ENCODE peak calls at places on chromosome 14, in five cellular contexts. Z, J, Y, R and K are unnamed samples.

GRCh38 chr14:92866181-92866752 is 56.7 kb upstream of the CHGA start:
- DNase-seq in Y (no peak), R (peak; percentile 45), Z (no peak), J (no peak), K (no peak)

GRCh38 chr14:50335989-50336391 is 23.9 kb downstream of the DMAC2L start:
- DNase-seq in R (no peak), Y (no peak), Z (no peak), J (no peak), K (no peak)

GRCh38 chr14:101916816-101917412 is 47.5 kb upstream of the DYNC1H1 start:
- DNase-seq in Z (no peak), R (no peak), Y (no peak), J (no peak), K (no peak)

GRCh38 chr14:36944307-36945010 is 227.9 kb downstream of the SLC25A21 start:
- DNase-seq in Z (no peak), R (no peak), J (no peak), Y (no peak), K (no peak)

GRCh38 chr14:65599375-65599774 is 186.8 kb downstream of the FUT8 start:
- DNase-seq in R (no peak), J (no peak), Y (no peak), Z (no peak), K (no peak)

GRCh38 chr14:103517626-103518415 is 4.8 kb downstream of the CKB start:
- DNase-seq in Z (no peak), Y (no peak), J (no peak), R (peak; percentile 53), K (no peak)

GRCh38 chr14:35403085-35403396 is 1.5 kb downstream of the NFKBIA start:
- DNase-seq in R (peak; percentile 49), Z (no peak), J (peak; percentile 44), Y (no peak), K (peak; percentile 30)

GRCh38 chr14:90717916-90718315 is 98.3 kb downstream of the TTC7B start:
- DNase-seq in R (no peak), J (no peak), Y (no peak), Z (no peak), K (no peak)

GRCh38 chr14:33307691-33308369 is 369.2 kb downstream of the NPAS3 start:
- DNase-seq in J (peak; percentile 2), Y (no peak), Z (no peak), R (peak; percentile 20), K (no peak)

GRCh38 chr14:33287204-33287603 is 348.5 kb downstream of the NPAS3 start:
- DNase-seq in Z (no peak), J (no peak), R (no peak), Y (no peak), K (no peak)

GRCh38 chr14:103949386-103949785 is 7.1 kb upstream of the RD3L start:
- DNase-seq in R (no peak), Y (no peak), J (no peak), Z (no peak), K (no peak)

GRCh38 chr14:28766505-28767238 is at the start of gene FOXG1:
- DNase-seq in R (no peak), J (no peak), Y (no peak), Z (no peak), K (no peak)

GRCh38 chr14:97994020-97994531 is 1196.9 kb downstream of the VRK1 start:
- DNase-seq in R (no peak), Y (no peak), Z (no peak), J (no peak), K (peak; percentile 68)

GRCh38 chr14:33646692-33647260 is 304.1 kb downstream of the EGLN3 start:
- DNase-seq in Y (no peak), J (no peak), R (no peak), Z (no peak), K (no peak)

GRCh38 chr14:89540830-89541470 is 123.9 kb upstream of the FOXN3 start:
- DNase-seq in J (no peak), Y (no peak), Z (no peak), R (no peak), K (no peak)

GRCh38 chr14:86802726-86803125 is 1190.3 kb downstream of the GALC start:
- DNase-seq in J (no peak), R (no peak), Z (no peak), Y (no peak), K (no peak)

GRCh38 chr14:74893614-74894091 is 11.9 kb downstream of the DLST start:
- DNase-seq in Y (no peak), J (no peak), R (no peak), Z (no peak), K (no peak)

GRCh38 chr14:36514278-36515104 is 5.5 kb downstream of the NKX2-1 start:
- DNase-seq in Z (no peak), Y (no peak), J (no peak), R (no peak), K (no peak)

GRCh38 chr14:30656190-30656632 is 34.1 kb downstream of the SCFD1 start:
- DNase-seq in J (no peak), Z (peak; percentile 8), R (peak; percentile 20), Y (peak; percentile 39), K (peak; percentile 29)

GRCh38 chr14:73472182-73473114 is 14.1 kb upstream of the NUMB start:
- DNase-seq in J (no peak), Y (peak; percentile 61), R (no peak), Z (no peak), K (no peak)

GRCh38 chr14:97458302-97459137 is 661.3 kb downstream of the VRK1 start:
- DNase-seq in Y (peak; percentile 61), Z (peak; percentile 69), R (no peak), J (no peak), K (peak; percentile 87)

GRCh38 chr14:93984987-93985410 is 8.6 kb upstream of the ASB2 start:
- DNase-seq in J (peak; percentile 87), Z (no peak), R (peak; percentile 59), Y (no peak), K (no peak)

GRCh38 chr14:33163109-33163508 is 224.4 kb downstream of the NPAS3 start:
- DNase-seq in Z (no peak), R (no peak), J (no peak), Y (no peak), K (no peak)

GRCh38 chr14:71628433-71628832 is 303.8 kb upstream of the RGS6 start:
- DNase-seq in R (no peak), J (no peak), Y (no peak), Z (no peak), K (no peak)

GRCh38 chr14:71632440-71632946 is 299.7 kb upstream of the RGS6 start:
- DNase-seq in Z (no peak), Y (no peak), R (no peak), J (no peak), K (no peak)

GRCh38 chr14:71626281-71626835 is 305.9 kb upstream of the RGS6 start:
- DNase-seq in R (no peak), Z (no peak), Y (no peak), J (no peak), K (no peak)

GRCh38 chr14:71629765-71630502 is 302.3 kb upstream of the RGS6 start:
- DNase-seq in Z (no peak), J (no peak), Y (no peak), R (no peak), K (no peak)

DNA sequence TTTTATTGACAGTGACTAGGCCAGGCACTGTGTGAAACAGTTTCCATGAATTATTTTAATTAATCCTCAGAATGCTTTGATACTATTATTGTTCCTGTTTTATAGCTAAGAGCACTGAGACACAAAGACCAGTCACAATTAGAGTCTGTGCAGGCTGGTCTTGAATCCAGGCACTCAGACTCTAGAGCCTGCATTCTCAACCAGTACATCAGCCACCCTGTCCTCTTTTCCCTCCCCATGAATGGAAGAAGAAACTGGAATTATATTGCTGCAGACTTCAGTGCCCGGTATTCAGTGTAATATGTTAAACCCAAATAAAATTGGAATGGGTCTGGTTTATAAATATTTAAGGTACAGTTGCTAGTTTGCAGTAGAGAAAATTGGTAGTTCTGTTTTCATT is 303.0 kb upstream of the RGS6 start:
- DNase-seq in Z (no peak), Y (no peak), R (no peak), J (no peak), K (no peak)
- H3K4me1 ChIP-seq in Z (no peaks in the 10 kb centered on the region), Y (no peaks in the 10 kb centered on the region), R (no peaks in the 10 kb centered on the region), J (no peaks in the 10 kb centered on the region), K (no peaks in the 10 kb centered on the region)

GRCh38 chr14:69713976-69714716 is 52.8 kb upstream of the SRSF5 start:
- DNase-seq in R (no peak), J (no peak), Z (no peak), Y (no peak), K (no peak)

GRCh38 chr14:69713127-69713800 is 53.7 kb upstream of the SRSF5 start:
- DNase-seq in J (no peak), R (no peak), Z (no peak), Y (no peak), K (no peak)

GRCh38 chr14:69712217-69712565 is 54.8 kb upstream of the SRSF5 start:
- DNase-seq in Z (no peak), R (no peak), Y (no peak), J (no peak), K (no peak)

GRCh38 chr14:69711471-69712216 is 55.3 kb upstream of the SRSF5 start:
- DNase-seq in R (no peak), Y (no peak), Z (no peak), J (no peak), K (no peak)

GRCh38 chr14:69712637-69713088 is 54.3 kb upstream of the SRSF5 start:
- DNase-seq in R (peak; percentile 47), Z (no peak), J (no peak), Y (no peak), K (no peak)
- H3K27ac ChIP-seq in R (peak overlapping the region; percentile 62), Z (no peak overlapping the region), J (peak overlapping the region; percentile 46), Y (peak overlapping the region; percentile 48), K (no peak overlapping the region)

GRCh38 chr14:61478971-61479473 is 157.6 kb downstream of the PRKCH start:
- DNase-seq in Y (no peak), J (no peak), R (no peak), Z (no peak), K (no peak)
- H3K4me3 ChIP-seq in Y (no peak overlapping the region), J (no peak overlapping the region), R (no peak overlapping the region), Z (peak overlapping the region; percentile 33), K (peak overlapping the region; percentile 17)

DNA sequence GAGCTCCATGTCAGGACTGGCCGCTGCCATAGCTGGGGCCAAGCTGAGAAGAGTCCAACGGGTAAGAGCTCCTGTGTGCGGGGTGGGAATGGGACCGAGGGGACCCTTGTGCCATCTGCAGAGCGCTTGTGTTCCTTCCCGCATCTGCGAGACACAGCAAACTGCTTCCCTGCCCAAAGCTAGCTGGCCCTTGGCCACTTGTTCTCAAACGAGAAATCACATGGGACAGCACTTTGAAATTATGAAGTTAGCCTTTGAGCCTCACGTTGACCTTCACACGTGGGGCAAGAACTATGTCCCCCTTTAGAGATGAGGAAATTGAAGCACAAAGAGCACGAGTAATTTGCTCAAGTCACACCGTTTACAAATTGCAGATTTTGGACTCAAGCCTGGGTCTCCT is 30.8 kb downstream of the DEGS2 start:
- DNase-seq in Z (no peak), R (no peak), Y (no peak), J (no peak), K (no peak)
- H3K4me1 ChIP-seq in Z (no peaks in the 10 kb centered on the region), R (peaks cover 4% of the 10 kb centered on the region), Y (peaks cover 2% of the 10 kb centered on the region), J (no peaks in the 10 kb centered on the region), K (no peaks in the 10 kb centered on the region)

GRCh38 chr14:23174785-23175184 is 8.7 kb downstream of the SLC7A8 start:
- DNase-seq in Y (no peak), Z (no peak), R (no peak), J (no peak), K (no peak)
- H3K27ac ChIP-seq in Y (no peak overlapping the region), Z (no peak overlapping the region), R (peak overlapping the region; percentile 89), J (peak overlapping the region; percentile 50), K (no peak overlapping the region)

GRCh38 chr14:76919431-76919810 is 93.2 kb downstream of the LRRC74A start:
- DNase-seq in J (no peak), Z (no peak), Y (no peak), R (no peak), K (no peak)
- H3K4me3 ChIP-seq in J (peak overlapping the region; percentile 30), Z (no peak overlapping the region), Y (no peak overlapping the region), R (no peak overlapping the region), K (no peak overlapping the region)